ENCODE peak calls at places on chromosomes 13 and 19, in eight cellular contexts. Y, E, N, Q, C, O, D and Z are unnamed samples.

GRCh38 chr13:102020611-102021216 is 381.1 kb downstream of the FGF14 start:
- DNase-seq in Q (no peak), E (no peak), Y (peak), O (no peak), C (no peak), N (no peak), D (no peak), Z (no peak)

GRCh38 chr19:5915782-5916165 is 1.7 kb downstream of the CAPS start:
- DNase-seq in N (no peak), E (no peak), C (no peak), O (no peak), Y (no peak), Q (no peak), D (no peak), Z (no peak)

GRCh38 chr13:60369242-60369641 is 27.8 kb upstream of the TDRD3 start:
- DNase-seq in N (no peak), D (no peak), Y (peak), C (no peak), E (no peak), Q (no peak), O (no peak), Z (no peak)

GRCh38 chr13:54733639-54734038 is 1705.0 kb downstream of the OLFM4 start:
- DNase-seq in C (no peak), O (no peak), E (peak), D (no peak), Q (no peak), Y (no peak), N (no peak), Z (no peak)

GRCh38 chr19:5679289-5680082 is 830 bp downstream of the MICOS13 start:
- DNase-seq in N (no peak), O (no peak), C (no peak), E (peak), Y (no peak), D (peak), Q (no peak), Z (no peak)

GRCh38 chr19:7970716-7971448 is 27.4 kb upstream of the TIMM44 start:
- DNase-seq in O (no peak), E (peak), Y (peak), N (peak), D (no peak), Q (no peak), C (no peak), Z (no peak)

GRCh38 chr13:74461011-74461410 is 326.8 kb upstream of the KLF12 start:
- DNase-seq in N (no peak), Y (no peak), D (no peak), E (no peak), Q (no peak), O (no peak), C (no peak), Z (no peak)

GRCh38 chr13:35512271-35512920 is 35.9 kb upstream of the MAB21L1 start:
- DNase-seq in N (peak), Q (no peak), Y (peak), D (peak), E (peak), C (peak), O (no peak), Z (peak)

GRCh38 chr19:46925548-46925950 is 64.8 kb downstream of the ARHGAP35 start:
- DNase-seq in C (no peak), O (no peak), N (peak), Y (peak), Q (no peak), E (no peak), D (no peak), Z (no peak)

GRCh38 chr13:93036380-93036779 is 190.2 kb upstream of the GPC6 start:
- DNase-seq in C (no peak), D (no peak), Y (no peak), E (no peak), N (no peak), O (no peak), Q (no peak), Z (no peak)

GRCh38 chr19:42658148-42658547 is 63.4 kb upstream of the CEACAM8 start:
- DNase-seq in Y (no peak), E (no peak), D (no peak), Q (no peak), N (no peak), O (no peak), C (no peak), Z (no peak)

GRCh38 chr13:99941086-99941485 is 30.5 kb downstream of the ZIC5 start:
- DNase-seq in Q (no peak), D (no peak), C (no peak), Y (no peak), N (no peak), E (no peak), O (no peak), Z (no peak)

GRCh38 chr19:29606420-29606747 is 301 bp downstream of the POP4 start:
- DNase-seq in Y (no peak), C (no peak), O (no peak), N (no peak), Q (no peak), D (no peak), E (no peak), Z (no peak)

GRCh38 chr13:33057019-33057785 is 41.0 kb downstream of the KL start:
- DNase-seq in N (peak), C (no peak), Q (no peak), O (peak), Y (peak), D (no peak), E (peak), Z (no peak)

GRCh38 chr13:40682449-40683240 is 16.2 kb upstream of the FOXO1 start:
- DNase-seq in Q (no peak), O (no peak), N (peak), C (no peak), Y (peak), E (peak), D (no peak), Z (no peak)

GRCh38 chr19:4636151-4636717 is 3.1 kb upstream of the TNFAIP8L1 start:
- DNase-seq in D (peak), Q (peak), C (peak), N (peak), Y (peak), O (peak), E (peak), Z (no peak)

GRCh38 chr13:113176822-113177221 is 18.4 kb downstream of the PROZ start:
- DNase-seq in Q (no peak), E (no peak), N (no peak), Y (no peak), O (no peak), D (no peak), C (no peak), Z (no peak)

GRCh38 chr19:41887711-41888382 is 4.9 kb downstream of the ARHGEF1 start:
- DNase-seq in Y (peak), E (peak), N (no peak), C (no peak), Q (peak), O (no peak), D (no peak), Z (no peak)

GRCh38 chr13:37076818-37077217 is 17.3 kb upstream of the SUPT20H start:
- DNase-seq in N (no peak), Q (no peak), O (no peak), Y (no peak), E (no peak), D (no peak), C (no peak), Z (no peak)

GRCh38 chr13:62290542-62290941 is 874.9 kb upstream of the PCDH20 start:
- DNase-seq in N (no peak), Q (no peak), Y (no peak), D (no peak), C (no peak), O (no peak), E (no peak), Z (no peak)

GRCh38 chr19:20279516-20279915 is 112.5 kb downstream of the ZNF486 start:
- DNase-seq in N (no peak), Q (no peak), E (no peak), C (no peak), O (no peak), Y (no peak), D (no peak), Z (no peak)

GRCh38 chr19:52648336-52648990 is 10.3 kb upstream of the ZNF83 start:
- DNase-seq in Q (no peak), N (no peak), E (no peak), O (no peak), D (no peak), Y (peak), C (no peak), Z (peak)

GRCh38 chr13:78185700-78186099 is 267.1 kb upstream of the EDNRB start:
- DNase-seq in Y (no peak), O (no peak), N (no peak), Q (no peak), C (no peak), E (no peak), D (no peak), Z (no peak)

GRCh38 chr13:53131361-53131760 is 102.7 kb downstream of the OLFM4 start:
- DNase-seq in Y (no peak), E (no peak), Q (no peak), D (no peak), C (no peak), O (no peak), N (no peak), Z (no peak)

GRCh38 chr13:53127378-53127777 is 98.8 kb downstream of the OLFM4 start:
- DNase-seq in E (no peak), Y (no peak), C (no peak), Q (no peak), D (no peak), O (no peak), N (no peak), Z (no peak)

GRCh38 chr13:53124568-53125094 is 96.0 kb downstream of the OLFM4 start:
- DNase-seq in O (no peak), N (no peak), Y (no peak), C (no peak), D (no peak), Q (no peak), E (no peak), Z (no peak)

GRCh38 chr13:53126803-53127202 is 98.2 kb downstream of the OLFM4 start:
- DNase-seq in Q (no peak), O (peak), E (no peak), C (peak), D (no peak), N (no peak), Y (no peak), Z (peak)

DNA sequence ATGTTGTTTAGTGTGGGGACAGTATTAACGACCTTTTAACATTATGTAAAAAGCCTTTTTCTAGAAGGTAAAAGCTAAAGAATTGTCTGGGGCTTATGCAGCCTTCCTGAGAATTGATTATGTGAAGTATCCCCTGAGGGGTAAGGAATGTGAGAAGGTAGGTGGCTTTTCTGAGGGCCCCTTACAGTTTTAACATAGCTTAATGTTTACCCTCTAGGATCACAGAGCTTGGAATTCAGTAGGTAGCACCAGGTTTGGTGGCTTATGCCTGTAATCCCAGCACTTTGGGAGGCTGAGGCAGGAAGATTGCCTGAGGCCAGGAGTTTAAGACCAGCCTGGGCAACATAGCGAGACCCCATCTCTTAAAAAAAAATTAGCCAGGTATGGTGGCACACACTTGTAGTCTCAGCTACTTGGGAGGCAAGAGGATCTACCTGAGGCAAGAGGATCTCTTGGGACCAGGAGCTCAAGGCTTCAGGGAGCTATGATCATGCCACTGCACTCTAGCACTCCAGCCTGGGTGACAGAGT is 101.3 kb downstream of the OLFM4 start:
- DNase-seq in E (no peak), Q (no peak), D (no peak), C (no peak), N (no peak), O (no peak), Y (no peak), Z (no peak)
- H3K4me3 ChIP-seq in E (no peak), Q (no peak), D (no peak), C (no peak), N (no peak), O (no peak), Y (no peak), Z (no peak)

GRCh38 chr19:58243351-58243750 is 14.6 kb downstream of the ZNF544 start:
- DNase-seq in D (no peak), E (no peak), C (no peak), Y (no peak), Q (no peak), O (no peak), N (no peak), Z (no peak)

GRCh38 chr19:58252102-58252685 is 23.5 kb downstream of the ZNF544 start:
- DNase-seq in D (no peak), E (peak), C (no peak), Q (no peak), Y (no peak), N (no peak), O (no peak), Z (no peak)

GRCh38 chr19:58248886-58249285 is 20.2 kb downstream of the ZNF544 start:
- DNase-seq in D (no peak), Y (no peak), Q (no peak), N (no peak), C (no peak), O (no peak), E (no peak), Z (no peak)
- TF ChIP-seq CTCF in D (no peak), Y (no peak), Q (no peak), N (no peak), C (no peak), O (no peak), E (no peak), Z (no peak)

GRCh38 chr19:11248852-11249251 is 9.4 kb downstream of the ANGPTL8 start:
- DNase-seq in N (no peak), E (no peak), O (no peak), Y (no peak), D (no peak), C (no peak), Q (no peak), Z (no peak)
- H3K4me3 ChIP-seq in N (no peak), E (no peak), O (no peak), Y (no peak), D (no peak), C (no peak), Q (no peak), Z (no peak)

GRCh38 chr13:26254583-26255102 is 714 bp downstream of the CDK8 start:
- DNase-seq in Q (peak), E (peak), O (no peak), N (peak), Y (peak), C (peak), D (peak), Z (no peak)
- TF ChIP-seq CTCF in Q (no peak), E (no peak), O (no peak), N (no peak), Y (no peak), C (no peak), D (no peak), Z (no peak)

DNA sequence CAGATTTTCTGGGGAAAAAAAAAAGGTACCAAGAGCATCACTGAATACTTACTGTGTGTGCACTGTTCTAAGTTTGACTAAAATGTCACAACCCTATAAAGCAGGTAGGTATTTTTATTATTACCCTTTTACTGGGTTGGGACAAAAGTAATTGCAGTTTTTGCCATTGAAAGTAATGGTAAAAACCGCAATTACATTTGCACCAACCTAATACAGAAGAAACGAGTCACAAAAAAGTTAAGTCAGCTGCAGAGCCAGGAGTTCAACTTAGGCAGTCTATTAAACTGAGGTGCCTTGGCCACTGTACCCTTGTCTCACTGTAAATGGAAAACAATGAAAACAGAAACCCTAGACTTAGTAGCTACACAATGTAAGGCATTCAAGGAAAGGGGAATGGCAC is 281.9 kb downstream of the SUCLA2 start:
- DNase-seq in C (no peak), Y (no peak), N (no peak), Q (no peak), D (no peak), E (no peak), O (no peak), Z (no peak)
- H3K4me3 ChIP-seq in C (no peak), Y (no peak), N (no peak), Q (no peak), D (no peak), E (no peak), O (no peak), Z (no peak)

DNA sequence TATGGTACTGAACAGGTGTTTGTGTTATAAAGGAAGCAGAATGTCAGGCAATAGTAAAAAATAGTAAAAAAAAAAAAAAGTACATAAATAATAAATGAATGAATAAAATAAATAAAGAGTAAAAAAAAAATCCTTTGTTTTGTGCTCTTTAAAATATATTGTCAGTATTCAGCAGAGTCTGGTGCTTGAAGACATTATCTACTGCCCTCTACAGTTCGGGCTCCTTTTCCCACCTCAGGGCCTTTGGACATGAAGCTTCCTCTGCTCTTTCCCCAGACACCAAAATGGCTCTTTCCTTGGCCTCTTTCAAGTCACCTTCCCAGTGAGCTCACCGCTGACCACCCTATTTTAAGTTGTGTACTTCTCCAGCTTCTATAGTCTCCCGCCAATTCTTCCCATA is 137.5 kb downstream of the TNFRSF19 start:
- DNase-seq in C (no peak), O (no peak), Y (peak), E (peak), D (no peak), N (peak), Q (no peak), Z (no peak)
- TF ChIP-seq CTCF in C (no peak), O (no peak), Y (peak), E (peak), D (no peak), N (no peak), Q (no peak), Z (no peak)

GRCh38 chr19:53962887-53963435 is at the start of gene CACNG8:
- DNase-seq in Q (no peak), O (no peak), E (no peak), D (no peak), Y (no peak), N (no peak), C (no peak), Z (no peak)
- H3K4me3 ChIP-seq in Q (no peak), O (no peak), E (no peak), D (no peak), Y (no peak), N (no peak), C (no peak), Z (no peak)